ENCODE peak calls at places on chromosome 7, in nine cellular contexts. F is GM04504; L is GM10248; G is amniotic stem cell; X is activated T-helper 9 cell treated with anti-CD3 and anti-CD28 coated beads, Interleukin-2, amount 50 U/mL, for 16 hours; U is GM19239; K is D341Med; R is mucosa of descending colon; T is T-helper 9 cell. P is an unnamed sample.

GRCh38 chr7:91771394-91771793 is 109.1 kb downstream of the MTERF1 start:
- DNase-seq in F (no peak), L (no peak), G (no peak), X (no peak), U (no peak), K (no peak), R (no peak), T (no peak), P (no peak)

GRCh38 chr7:91434821-91435220 is 170.6 kb downstream of the FZD1 start:
- DNase-seq in F (no peak), L (no peak), G (no peak), X (no peak), U (no peak), K (no peak), R (no peak), T (no peak), P (no peak)

GRCh38 chr7:36312064-36312914 is 77.4 kb upstream of the ANLN start:
- DNase-seq in F (no peak), L (peak; percentile 45), G (no peak), X (no peak), U (no peak), K (no peak), R (peak; percentile 79), T (no peak), P (no peak)

GRCh38 chr7:33310546-33310945 is 181.2 kb downstream of the BBS9 start:
- DNase-seq in F (no peak), L (no peak), G (no peak), X (no peak), U (no peak), K (no peak), R (no peak), T (no peak), P (no peak)

GRCh38 chr7:26992670-26993069 is 103.1 kb downstream of the HOXA1 start:
- DNase-seq in F (no peak), L (no peak), G (no peak), X (no peak), U (no peak), K (no peak), R (no peak), T (no peak), P (no peak)

GRCh38 chr7:102892631-102893278 is 20.0 kb upstream of the LRRC17 start:
- DNase-seq in F (no peak), L (no peak), G (no peak), X (no peak), U (no peak), K (no peak), R (no peak), T (no peak), P (no peak)

GRCh38 chr7:151432658-151433521 is 7.1 kb downstream of the CRYGN start:
- DNase-seq in F (no peak), L (peak; percentile 71), G (no peak), X (peak; percentile 44), U (peak; percentile 64), K (no peak), R (no peak), T (peak; percentile 38), P (peak; percentile 62)

GRCh38 chr7:50598455-50599343 is 33.5 kb upstream of the DDC start:
- DNase-seq in F (no peak), L (no peak), G (no peak), X (no peak), U (no peak), K (no peak), R (no peak), T (no peak), P (no peak)

GRCh38 chr7:24819916-24820689 is 62.8 kb upstream of the GSDME start:
- DNase-seq in F (peak; percentile 85), L (peak; percentile 81), G (peak; percentile 66), X (peak; percentile 47), U (peak; percentile 54), K (peak; percentile 74), R (peak; percentile 95), T (peak; percentile 60), P (peak; percentile 74)

GRCh38 chr7:159084069-159084801 is 60.4 kb downstream of the VIPR2 start:
- DNase-seq in F (no peak), L (no peak), G (no peak), X (no peak), U (no peak), K (no peak), R (no peak), T (no peak), P (no peak)

GRCh38 chr7:2495402-2496309 is 19.5 kb upstream of the GRIFIN start:
- DNase-seq in F (no peak), L (no peak), G (no peak), X (no peak), U (no peak), K (no peak), R (no peak), T (no peak), P (no peak)

GRCh38 chr7:40829201-40829600 is 694.4 kb downstream of the SUGCT start:
- DNase-seq in F (no peak), L (no peak), G (no peak), X (no peak), U (no peak), K (no peak), R (no peak), T (no peak), P (no peak)

GRCh38 chr7:44258865-44259546 is 58.2 kb downstream of the YKT6 start:
- DNase-seq in F (no peak), L (no peak), G (no peak), X (no peak), U (no peak), K (no peak), R (no peak), T (no peak), P (no peak)

GRCh38 chr7:105975770-105976428 is 12.8 kb downstream of the CDHR3 start:
- DNase-seq in F (no peak), L (no peak), G (no peak), X (no peak), U (no peak), K (no peak), R (peak; percentile 9), T (no peak), P (no peak)

GRCh38 chr7:128189231-128189930 is 51.7 kb upstream of the LEP start:
- DNase-seq in F (no peak), L (no peak), G (no peak), X (no peak), U (no peak), K (no peak), R (no peak), T (no peak), P (no peak)

P was measured in naive thymus-derived CD8-positive, alpha-beta T cell.